ENCODE peak calls at places on chromosomes 3 and 15, in ten cellular contexts. C is natural killer cell, K is H9, T is AG04449, A is heart left ventricle, I is GM12864, M is endothelial cell, L is activated B cell treated with CpG ODN at 0.5 μM for 24 hours, J is mesothelial cell of epicardium, V is psoas muscle. H is an unnamed sample.

GRCh38 chr15:64095795-64096485 is at the start of gene SNX1:
- DNase-seq in J (peak; percentile 94), L (peak; percentile 95), A (peak; percentile 96), V (peak; percentile 96), M (peak; percentile 96), K (peak; percentile 92), I (peak; percentile 83), T (peak; percentile 55), C (peak; percentile 90), H (peak; percentile 92)

GRCh38 chr15:90647326-90647725 is 69.8 kb upstream of the BLM start:
- DNase-seq in J (no peak), A (no peak), I (no peak), K (no peak), V (no peak), L (no peak), M (no peak), C (no peak), T (no peak), H (no peak)

GRCh38 chr3:54274607-54275006 is 152.3 kb downstream of the CACNA2D3 start:
- DNase-seq in T (no peak), V (no peak), K (no peak), A (no peak), L (no peak), I (no peak), C (no peak), J (no peak), M (no peak), H (no peak)

GRCh38 chr3:82496890-82497560 is 735.6 kb upstream of the GBE1 start:
- DNase-seq in V (no peak), K (peak; percentile 50), I (no peak), C (no peak), J (no peak), M (peak; percentile 26), A (no peak), L (no peak), T (no peak), H (no peak)

GRCh38 chr3:66823010-66823399 is 175.1 kb upstream of the KBTBD8 start:
- DNase-seq in A (no peak), K (no peak), V (no peak), T (no peak), J (no peak), M (no peak), L (no peak), I (no peak), C (no peak), H (no peak)

GRCh38 chr3:77248420-77248819 is 208.5 kb downstream of the ROBO2 start:
- DNase-seq in C (no peak), T (no peak), I (no peak), A (peak; percentile 28), K (no peak), L (no peak), M (no peak), V (no peak), J (no peak), H (no peak)

GRCh38 chr3:89113887-89114840 is 6.7 kb downstream of the EPHA3 start:
- DNase-seq in C (no peak), I (no peak), T (no peak), M (peak; percentile 79), J (peak; percentile 83), V (peak; percentile 72), A (peak; percentile 77), K (peak; percentile 92), L (peak; percentile 16), H (no peak)

GRCh38 chr3:58613236-58614132 is 36.3 kb upstream of the FAM107A start:
- DNase-seq in L (no peak), A (no peak), M (no peak), C (no peak), K (no peak), V (no peak), J (no peak), I (no peak), T (no peak), H (no peak)

GRCh38 chr3:66997560-66998074 is 490 bp upstream of the KBTBD8 start:
- DNase-seq in J (no peak), L (no peak), M (no peak), K (no peak), V (peak; percentile 56), T (peak; percentile 23), A (no peak), C (peak; percentile 17), I (no peak), H (no peak)

GRCh38 chr3:100966807-100967206 is 26.4 kb downstream of the ABI3BP start:
- DNase-seq in J (no peak), T (no peak), L (no peak), K (no peak), C (no peak), A (no peak), M (no peak), I (no peak), V (no peak), H (no peak)

GRCh38 chr3:65412591-65412990 is 626.1 kb downstream of the MAGI1 start:
- DNase-seq in C (no peak), T (no peak), L (no peak), I (no peak), V (peak; percentile 69), K (no peak), M (peak; percentile 15), J (no peak), A (no peak), H (no peak)
- TF ChIP-seq CTCF in C (no peak), T (no peak), L (no peak), I (no peak), V (peak; percentile 41), K (peak; percentile 49), M (no peak), J (no peak), A (peak; percentile 46), H (no peak)

DNA sequence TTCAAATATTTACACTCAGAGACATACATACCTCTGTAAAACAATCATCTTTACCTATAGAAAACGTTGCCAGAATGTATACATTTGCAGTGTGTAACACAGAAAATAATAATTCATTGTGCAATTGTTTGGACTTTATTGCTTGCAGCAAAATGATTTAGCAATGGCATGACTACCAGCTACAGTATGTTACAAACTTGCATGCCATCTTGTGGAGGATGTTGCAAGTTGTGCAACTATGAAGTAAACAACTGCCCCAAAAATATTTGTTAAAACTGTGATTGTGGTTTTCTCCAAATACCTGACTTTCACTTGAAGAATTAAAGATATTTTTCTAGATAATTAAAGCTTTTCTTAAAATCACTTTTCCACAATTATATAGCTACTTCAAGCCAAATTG is 27.1 kb upstream of the C3orf49 start:
- DNase-seq in A (no peak), M (no peak), J (no peak), T (peak; percentile 17), C (no peak), L (no peak), I (no peak), K (no peak), V (no peak), H (no peak)
- TF ChIP-seq CTCF in A (no peak), M (no peak), J (no peak), T (peak; percentile 32), C (no peak), L (no peak), I (no peak), K (peak; percentile 42), V (no peak), H (no peak)

GRCh38 chr3:13345284-13345683 is 74.8 kb downstream of the NUP210 start:
- DNase-seq in L (no peak), J (no peak), K (no peak), M (no peak), T (no peak), I (no peak), V (no peak), A (no peak), C (no peak), H (no peak)

GRCh38 chr3:13345772-13346171 is 74.3 kb downstream of the NUP210 start:
- DNase-seq in L (no peak), V (no peak), T (no peak), A (no peak), C (no peak), M (no peak), I (no peak), K (no peak), J (no peak), H (no peak)

GRCh38 chr3:13347390-13347966 is 72.6 kb downstream of the NUP210 start:
- DNase-seq in A (no peak), J (no peak), L (no peak), T (no peak), M (peak; percentile 39), V (no peak), C (no peak), K (peak; percentile 74), I (no peak), H (no peak)

GRCh38 chr3:13348100-13348499 is 72.0 kb downstream of the NUP210 start:
- DNase-seq in C (no peak), J (no peak), M (no peak), V (no peak), L (no peak), K (no peak), T (no peak), I (no peak), A (no peak), H (no peak)

DNA sequence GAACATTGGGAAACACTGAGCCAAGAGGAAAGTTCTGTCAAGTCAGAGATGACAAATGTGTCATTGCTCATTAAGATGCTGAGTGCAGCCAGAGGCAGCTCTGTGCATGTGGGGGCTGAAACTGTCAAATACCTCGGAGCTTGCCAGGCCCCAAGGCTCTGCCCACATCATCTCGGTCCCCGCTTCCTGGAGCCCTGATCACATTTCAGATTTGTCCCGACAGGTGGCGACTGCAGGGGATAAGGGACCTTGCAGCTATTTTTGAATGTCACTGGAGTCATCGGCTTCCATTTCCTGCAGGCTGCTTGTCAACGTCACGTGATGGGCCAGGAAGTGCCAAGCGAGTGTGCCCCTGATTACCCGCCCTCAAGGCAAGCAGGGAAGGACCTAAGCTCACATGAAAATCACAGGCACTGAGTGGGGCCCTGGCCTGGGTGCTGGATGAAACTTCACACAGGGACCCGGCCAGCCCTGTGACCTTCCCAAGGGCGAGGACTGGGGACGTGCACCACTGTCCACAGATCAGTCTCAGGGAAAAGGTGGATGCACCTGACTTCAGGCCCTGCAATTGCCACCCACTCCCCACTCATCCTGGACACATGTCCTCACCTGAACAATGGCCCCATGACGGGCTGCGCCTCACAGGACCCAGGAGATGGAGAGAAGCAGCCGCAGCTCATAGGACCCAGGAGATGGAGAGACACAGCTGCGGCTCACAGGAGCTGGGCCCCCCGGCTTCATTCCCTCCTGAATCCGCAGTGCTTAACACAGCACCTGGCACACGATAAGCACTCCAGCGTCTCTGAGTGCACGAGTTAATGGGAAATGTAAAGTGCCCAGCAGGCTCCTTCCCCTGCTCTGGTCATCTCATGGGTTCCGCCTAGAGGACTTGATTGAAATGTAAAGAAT is 73.4 kb downstream of the NUP210 start:
- DNase-seq in J (no peak), T (no peak), K (peak; percentile 85), L (no peak), V (peak; percentile 77), A (peak; percentile 72), C (peak; percentile 23), I (no peak), M (peak; percentile 28), H (no peak)
- TF ChIP-seq CTCF in J (no peak), T (no peak), K (peak; percentile 49), L (no peak), V (no peak), A (no peak), C (no peak), I (no peak), M (peak; percentile 19), H (no peak)

DNA sequence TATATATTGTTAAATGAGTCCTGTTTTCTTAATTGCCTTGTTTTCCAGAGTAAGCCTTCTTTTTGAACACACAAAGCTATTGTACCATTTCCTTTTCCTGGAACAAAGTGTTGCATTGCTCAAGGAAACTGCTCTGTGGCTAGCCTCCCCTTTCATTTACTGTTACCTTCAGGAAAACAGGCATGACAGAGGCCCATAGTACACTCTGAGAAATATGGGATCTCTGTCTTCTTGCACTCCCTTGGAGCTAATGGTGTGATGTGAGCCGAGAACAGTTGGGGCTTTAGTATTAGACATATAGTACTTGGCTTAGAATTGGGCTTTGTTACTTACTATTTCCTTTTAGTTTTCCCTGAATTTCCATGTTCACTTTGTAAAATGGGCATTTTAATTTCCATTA is 193.7 kb downstream of the GHSR start:
- DNase-seq in T (no peak), C (no peak), J (no peak), L (no peak), V (no peak), A (no peak), K (no peak), I (no peak), M (no peak), H (no peak)
- TF ChIP-seq CTCF in T (no peak), C (no peak), J (no peak), L (no peak), V (no peak), A (no peak), K (no peak), I (no peak), M (no peak), H (no peak)

H was measured in omental fat pad.